ENCODE peak calls at places on chromosome 1, in nine cellular contexts. R is AG10803, P is kidney epithelial cell, F is tibial nerve, W is endothelial cell, E is fibroblast of the aortic adventitia, L is A549, U is uterus, Q is astrocyte of the spinal cord. B is an unnamed sample.
A peak's percentile ranks its signal among the peaks of the same experiment; 100 is the strongest.

GRCh38 chr1:100523038-100523649 is 14.8 kb upstream of the GPR88 start:
- DNase-seq in R (peak; percentile 31), P (no peak), F (no peak), W (no peak), E (no peak), L (no peak), U (no peak), Q (no peak), B (no peak)

GRCh38 chr1:82160036-82160435 is 359.3 kb downstream of the ADGRL2 start:
- DNase-seq in R (no peak), P (no peak), F (no peak), W (no peak), E (peak; percentile 68), L (no peak), U (no peak), Q (peak; percentile 66), B (no peak)

GRCh38 chr1:205832326-205832751 is 17.6 kb downstream of the PM20D1 start:
- DNase-seq in R (no peak), P (no peak), F (no peak), W (no peak), E (no peak), L (no peak), U (no peak), Q (no peak), B (no peak)

GRCh38 chr1:33180226-33181037 is 1.4 kb downstream of the TRIM62 start:
- DNase-seq in R (peak; percentile 78), P (no peak), F (peak; percentile 86), W (peak; percentile 83), E (peak; percentile 70), L (peak; percentile 84), U (peak; percentile 90), Q (peak; percentile 89), B (peak; percentile 60)

GRCh38 chr1:103106426-103107321 is 1.6 kb downstream of the COL11A1 start:
- DNase-seq in R (peak; percentile 45), P (no peak), F (peak; percentile 75), W (peak; percentile 38), E (peak; percentile 57), L (peak; percentile 11), U (peak; percentile 15), Q (peak; percentile 76), B (no peak)

GRCh38 chr1:6275826-6276764 is 15.2 kb upstream of the GPR153 start:
- DNase-seq in R (peak; percentile 84), P (no peak), F (peak; percentile 32), W (no peak), E (peak; percentile 76), L (no peak), U (peak; percentile 84), Q (peak; percentile 56), B (no peak)

GRCh38 chr1:158516966-158517365 is 37.2 kb downstream of the OR6Y1 start:
- DNase-seq in R (no peak), P (no peak), F (no peak), W (no peak), E (no peak), L (no peak), U (no peak), Q (no peak), B (no peak)

GRCh38 chr1:99643021-99643779 is 2.7 kb upstream of the PALMD start:
- DNase-seq in R (peak; percentile 65), P (no peak), F (no peak), W (no peak), E (no peak), L (no peak), U (no peak), Q (no peak), B (no peak)

GRCh38 chr1:72648465-72648864 is 366.1 kb upstream of the NEGR1 start:
- DNase-seq in R (no peak), P (no peak), F (no peak), W (no peak), E (no peak), L (no peak), U (no peak), Q (no peak), B (no peak)

GRCh38 chr1:228866498-228866897 is 131.2 kb downstream of the RHOU start:
- DNase-seq in R (no peak), P (no peak), F (peak; percentile 24), W (no peak), E (no peak), L (no peak), U (no peak), Q (no peak), B (no peak)

GRCh38 chr1:41109316-41110263 is 88.1 kb upstream of the SLFNL1 start:
- DNase-seq in R (peak; percentile 91), P (peak; percentile 85), F (peak; percentile 81), W (no peak), E (peak; percentile 98), L (peak; percentile 38), U (peak; percentile 68), Q (peak; percentile 95), B (no peak)

GRCh38 chr1:30902653-30903290 is 5.8 kb downstream of the SDC3 start:
- DNase-seq in R (no peak), P (no peak), F (no peak), W (no peak), E (no peak), L (no peak), U (no peak), Q (no peak), B (no peak)

GRCh38 chr1:20063861-20064292 is 6.1 kb upstream of the PLA2G5 start:
- DNase-seq in R (peak; percentile 80), P (peak; percentile 29), F (no peak), W (no peak), E (peak; percentile 80), L (no peak), U (no peak), Q (peak; percentile 80), B (no peak)

GRCh38 chr1:32198237-32199042 is 2.0 kb upstream of the CCDC28B start:
- DNase-seq in R (no peak), P (no peak), F (no peak), W (no peak), E (no peak), L (no peak), U (no peak), Q (no peak), B (no peak)

GRCh38 chr1:51285055-51285454 is 45.3 kb downstream of the TTC39A start:
- DNase-seq in R (no peak), P (no peak), F (no peak), W (no peak), E (no peak), L (no peak), U (no peak), Q (no peak), B (no peak)

DNA sequence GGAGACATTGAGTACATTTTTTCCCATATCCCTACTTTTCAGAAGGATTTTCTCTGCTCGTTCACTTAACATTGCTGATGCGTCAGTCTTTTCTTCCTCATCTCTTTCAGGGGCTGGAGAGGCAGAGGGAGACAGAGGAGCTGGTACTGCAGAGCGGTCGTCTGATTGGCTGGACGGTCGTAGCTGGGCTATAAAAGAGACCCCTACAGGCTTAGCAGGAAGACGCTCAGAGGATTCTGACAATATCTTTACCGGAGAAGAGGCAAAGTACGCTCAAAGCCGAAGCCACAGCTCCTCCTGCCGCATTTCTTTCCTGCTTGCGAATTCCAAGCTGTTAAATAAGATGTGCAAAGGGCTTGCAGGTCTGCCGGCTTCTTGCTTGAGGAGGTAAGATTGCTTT is at the start of gene RGS4:
- DNase-seq in R (peak; percentile 91), P (peak; percentile 85), F (peak; percentile 18), W (peak; percentile 65), E (peak; percentile 99), L (no peak), U (peak; percentile 68), Q (peak; percentile 98), B (peak; percentile 52)
- TF ChIP-seq CTCF in R (peak; percentile 78), P (peak; percentile 63), F (no peak), W (peak; percentile 16), E (peak; percentile 73), L (no peak), U (peak; percentile 22), Q (peak; percentile 70), B (peak; percentile 35)

GRCh38 chr1:114458208-114458777 is 52.7 kb downstream of the TRIM33 start:
- DNase-seq in R (peak; percentile 18), P (peak; percentile 9), F (no peak), W (no peak), E (peak; percentile 81), L (no peak), U (no peak), Q (peak; percentile 43), B (no peak)

GRCh38 chr1:114455102-114455785 is 55.8 kb downstream of the TRIM33 start:
- DNase-seq in R (no peak), P (no peak), F (no peak), W (no peak), E (no peak), L (no peak), U (no peak), Q (no peak), B (no peak)

GRCh38 chr1:114457675-114458074 is 53.3 kb downstream of the TRIM33 start:
- DNase-seq in R (no peak), P (no peak), F (no peak), W (no peak), E (no peak), L (no peak), U (no peak), Q (no peak), B (no peak)

GRCh38 chr1:114454539-114454938 is 56.5 kb downstream of the TRIM33 start:
- DNase-seq in R (no peak), P (no peak), F (no peak), W (no peak), E (no peak), L (no peak), U (no peak), Q (no peak), B (no peak)

DNA sequence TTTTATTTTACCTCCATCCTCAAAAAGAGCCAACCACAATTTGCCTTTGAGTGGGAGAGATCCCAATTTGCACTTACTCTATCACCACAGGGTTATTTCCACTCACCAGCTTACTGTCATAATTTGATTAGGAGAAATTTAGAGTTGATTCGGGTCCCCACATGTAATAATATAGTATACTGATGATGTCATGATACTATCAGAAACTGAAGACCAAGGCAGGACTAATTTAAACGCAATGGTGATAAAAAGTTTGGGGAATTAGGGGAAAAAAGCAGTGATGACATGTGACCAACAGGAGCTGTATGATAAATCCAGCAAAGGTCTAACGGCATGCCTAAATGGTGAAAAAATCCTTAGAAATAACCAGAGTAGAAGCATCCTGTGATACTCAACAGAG is 54.4 kb downstream of the TRIM33 start:
- DNase-seq in R (no peak), P (no peak), F (no peak), W (no peak), E (no peak), L (no peak), U (no peak), Q (no peak), B (no peak)
- TF ChIP-seq CTCF in R (no peak), P (no peak), F (no peak), W (no peak), E (no peak), L (no peak), U (no peak), Q (no peak), B (no peak)

GRCh38 chr1:64676386-64676785 is 68.5 kb upstream of the RAVER2 start:
- DNase-seq in R (no peak), P (no peak), F (no peak), W (no peak), E (no peak), L (no peak), U (no peak), Q (no peak), B (no peak)
- TF ChIP-seq CTCF in R (no peak), P (no peak), F (no peak), W (no peak), E (no peak), L (no peak), U (no peak), Q (no peak), B (no peak)

DNA sequence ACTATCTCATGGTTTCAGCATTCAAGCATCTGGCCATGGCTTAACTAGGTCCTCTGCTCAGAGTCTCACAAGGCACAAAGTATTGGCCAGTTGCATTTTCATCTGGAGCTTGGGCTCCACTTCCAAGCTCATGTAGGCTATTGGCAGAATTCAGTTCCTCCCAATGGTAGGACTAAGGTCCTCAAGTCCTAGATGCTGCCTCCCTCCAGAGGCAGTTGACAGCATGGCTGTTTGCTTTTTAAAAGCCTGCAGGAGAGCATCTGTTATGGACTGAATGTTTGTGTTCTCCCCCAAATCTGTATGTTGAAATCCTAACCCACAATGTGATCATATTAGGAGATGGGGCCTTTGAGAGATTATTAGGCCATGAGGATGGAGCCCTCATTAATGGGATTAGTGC is 38.0 kb upstream of the HLX start:
- DNase-seq in R (peak; percentile 30), P (no peak), F (no peak), W (no peak), E (no peak), L (no peak), U (no peak), Q (no peak), B (no peak)
- TF ChIP-seq CTCF in R (peak; percentile 27), P (no peak), F (no peak), W (no peak), E (no peak), L (no peak), U (no peak), Q (no peak), B (no peak)

B was measured in mesothelial cell of epicardium.